ENCODE peak calls at places on chromosome 22, in five cellular contexts. Y is CD8-positive, alpha-beta T cell; Z is fibroblast of mammary gland; T is HCT116; O is lung. M is an unnamed sample.

GRCh38 chr22:50102946-50103345 is 13.1 kb downstream of the MOV10L1 start:
- DNase-seq in O (no peak), T (peak), Y (no peak), Z (no peak), M (no peak)

GRCh38 chr22:27905638-27906037 is 13.4 kb downstream of the PITPNB start:
- DNase-seq in Z (peak), Y (no peak), O (no peak), T (no peak), M (no peak)

GRCh38 chr22:50276143-50276542 is 6.0 kb upstream of the MAPK11 start:
- DNase-seq in T (no peak), O (peak), Z (peak), Y (no peak), M (peak)

GRCh38 chr22:45105281-45105700 is 58.4 kb upstream of the NUP50 start:
- DNase-seq in Y (no peak), Z (peak), O (no peak), T (no peak), M (no peak)

GRCh38 chr22:50253046-50253580 is 2.0 kb upstream of the HDAC10 start:
- DNase-seq in Y (no peak), O (no peak), Z (no peak), T (no peak), M (no peak)

GRCh38 chr22:41555325-41555724 is 5.5 kb upstream of the CSDC2 start:
- DNase-seq in O (no peak), T (no peak), Y (no peak), Z (no peak), M (no peak)

GRCh38 chr22:17792854-17793434 is 18.7 kb upstream of the BID start:
- DNase-seq in T (no peak), Z (no peak), O (no peak), Y (no peak), M (no peak)

GRCh38 chr22:46674367-46674781 is 54.2 kb downstream of the GRAMD4 start:
- DNase-seq in Z (no peak), Y (peak), T (no peak), O (peak), M (no peak)

GRCh38 chr22:23519442-23520177 is 60.5 kb downstream of the IGLL1 start:
- DNase-seq in O (no peak), Z (no peak), Y (no peak), T (no peak), M (no peak)

GRCh38 chr22:46854125-46854870 is 91.8 kb downstream of the TBC1D22A start:
- DNase-seq in O (peak), T (no peak), Z (no peak), Y (no peak), M (no peak)

GRCh38 chr22:41048791-41049717 is 43.3 kb upstream of the EP300 start:
- DNase-seq in Y (no peak), O (peak), T (no peak), Z (peak), M (peak)

GRCh38 chr22:32237021-32237420 is 18.1 kb downstream of the SLC5A4 start:
- DNase-seq in Z (no peak), O (no peak), T (no peak), Y (no peak), M (no peak)

GRCh38 chr22:45468872-45469572 is 33.7 kb upstream of the FBLN1 start:
- DNase-seq in T (no peak), Z (peak), O (no peak), Y (no peak), M (peak)

GRCh38 chr22:49979587-49980264 is 19.2 kb downstream of the PIM3 start:
- DNase-seq in O (no peak), Y (no peak), Z (peak), T (no peak), M (peak)

GRCh38 chr22:44092636-44093220 is 68.6 kb downstream of the PARVB start:
- DNase-seq in O (no peak), Y (no peak), T (no peak), Z (no peak), M (no peak)

GRCh38 chr22:41833369-41834004 is 582 bp downstream of the SREBF2 start:
- DNase-seq in Y (peak), O (peak), T (no peak), Z (peak), M (peak)

GRCh38 chr22:48954781-48955311 is 872.8 kb downstream of the BRD1 start:
- DNase-seq in O (peak), Z (no peak), T (no peak), Y (no peak), M (no peak)

GRCh38 chr22:45036154-45036553 is 26.3 kb upstream of the PHF21B start:
- DNase-seq in Z (peak), O (no peak), Y (no peak), T (no peak), M (no peak)

GRCh38 chr22:46596819-46597218 is 23.4 kb upstream of the GRAMD4 start:
- DNase-seq in T (peak), Z (no peak), O (peak), Y (no peak), M (no peak)

GRCh38 chr22:44628856-44629255 is 73.1 kb upstream of the PRR5 start:
- DNase-seq in T (no peak), Z (no peak), O (no peak), Y (no peak), M (no peak)

GRCh38 chr22:18133452-18133851 is 16.5 kb upstream of the USP18 start:
- DNase-seq in T (no peak), Z (peak), O (no peak), Y (no peak), M (peak)

GRCh38 chr22:43862074-43862881 is at the start of gene SULT4A1:
- DNase-seq in O (no peak), Y (no peak), T (peak), Z (peak), M (peak)

GRCh38 chr22:40161182-40161581 is 16.5 kb upstream of the TNRC6B start:
- DNase-seq in Y (no peak), T (no peak), O (no peak), Z (no peak), M (no peak)

GRCh38 chr22:47928626-47929025 is 1166.2 kb downstream of the TBC1D22A start:
- DNase-seq in Y (no peak), T (no peak), Z (no peak), O (no peak), M (no peak)

GRCh38 chr22:49858827-49859226 is 5.2 kb downstream of the ZBED4 start:
- DNase-seq in Y (no peak), T (no peak), Z (no peak), O (no peak), M (no peak)

GRCh38 chr22:49024775-49025440 is 802.8 kb downstream of the BRD1 start:
- DNase-seq in Y (no peak), O (no peak), Z (no peak), T (no peak), M (no peak)

GRCh38 chr22:46063861-46064235 is 86.5 kb upstream of the PPARA start:
- DNase-seq in O (no peak), Z (peak), Y (no peak), T (no peak), M (no peak)

GRCh38 chr22:22397292-22397870 is 111.2 kb downstream of the ZNF280B start:
- DNase-seq in T (peak), Z (peak), O (no peak), Y (no peak), M (peak)

DNA sequence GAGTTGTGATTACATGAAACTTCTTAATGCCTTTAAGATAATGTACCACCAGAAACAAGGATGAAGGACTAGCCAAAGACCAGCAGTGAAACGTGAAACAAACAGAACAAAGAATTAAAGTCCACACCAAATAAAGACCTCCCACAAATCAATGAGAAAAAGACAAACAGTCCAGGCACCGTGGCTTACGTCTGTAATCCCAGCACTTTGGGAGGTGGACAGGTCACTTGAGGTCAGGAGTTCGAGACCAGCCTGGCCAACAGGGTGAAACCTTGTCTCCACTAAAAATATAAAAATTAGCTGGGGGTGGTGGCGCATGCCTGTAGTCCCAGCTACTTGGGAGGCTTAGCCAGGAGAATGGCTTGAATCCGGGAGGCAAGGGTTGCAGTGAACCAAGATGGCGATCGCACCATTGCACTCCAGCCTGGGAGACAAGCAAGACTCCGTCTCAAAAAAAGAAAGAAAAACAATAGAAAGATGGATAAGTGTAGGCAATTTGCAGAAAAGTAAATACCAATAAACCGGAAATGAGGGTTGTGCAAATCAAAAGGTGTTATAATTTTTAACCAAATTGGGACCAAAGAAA is 167.8 kb upstream of the GRK3 start:
- DNase-seq in T (no peak), O (no peak), Z (no peak), Y (no peak), M (no peak)
- H3K4me3 ChIP-seq in T (no peak), O (no peak), Z (no peak), Y (no peak), M (no peak)

GRCh38 chr22:38845368-38845740 is 1.5 kb upstream of the NPTXR start:
- DNase-seq in Y (no peak), O (no peak), Z (no peak), T (no peak), M (no peak)

GRCh38 chr22:38844661-38845367 is 986 bp upstream of the NPTXR start:
- DNase-seq in T (no peak), Y (no peak), Z (no peak), O (no peak), M (peak)

GRCh38 chr22:38842512-38843200 is 1.2 kb downstream of the NPTXR start:
- DNase-seq in Z (no peak), Y (no peak), T (no peak), O (no peak), M (no peak)

GRCh38 chr22:38843201-38843715 is 570 bp downstream of the NPTXR start:
- DNase-seq in O (no peak), Z (peak), T (no peak), Y (peak), M (peak)

GRCh38 chr22:38843716-38844660 is at the start of gene NPTXR:
- DNase-seq in Y (no peak), Z (no peak), T (no peak), O (no peak), M (no peak)
- H3K4me3 ChIP-seq in Y (peak), Z (no peak), T (peak), O (peak), M (peak)

GRCh38 chr22:20573830-20574615 is 66.6 kb downstream of the MED15 start:
- DNase-seq in T (no peak), Y (no peak), Z (no peak), O (no peak), M (no peak)
- H3K4me3 ChIP-seq in T (no peak), Y (no peak), Z (no peak), O (no peak), M (no peak)

DNA sequence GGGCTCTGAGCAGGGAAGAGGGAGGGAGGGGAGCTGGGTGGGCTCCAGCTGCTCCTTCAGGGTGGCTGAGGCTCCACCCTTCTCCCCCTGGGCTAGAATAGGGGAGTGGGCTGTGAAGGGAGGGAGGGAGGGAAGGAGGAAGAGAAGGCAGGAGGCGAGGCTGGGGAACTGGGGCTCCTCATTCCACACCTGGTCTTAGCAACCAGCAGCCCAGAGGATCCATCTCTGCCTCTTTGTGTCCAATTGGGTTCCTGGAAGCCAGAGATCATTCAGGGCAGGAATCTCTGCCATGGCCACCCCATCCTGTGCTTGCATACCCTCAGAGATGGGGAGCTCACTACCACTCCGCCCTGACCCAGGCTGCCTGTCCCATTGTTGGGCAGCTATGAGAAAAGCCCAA is 7.7 kb downstream of the NCF4 start:
- DNase-seq in T (no peak), Y (no peak), O (no peak), Z (no peak), M (no peak)
- H3K4me3 ChIP-seq in T (no peak), Y (no peak), O (no peak), Z (no peak), M (no peak)

DNA sequence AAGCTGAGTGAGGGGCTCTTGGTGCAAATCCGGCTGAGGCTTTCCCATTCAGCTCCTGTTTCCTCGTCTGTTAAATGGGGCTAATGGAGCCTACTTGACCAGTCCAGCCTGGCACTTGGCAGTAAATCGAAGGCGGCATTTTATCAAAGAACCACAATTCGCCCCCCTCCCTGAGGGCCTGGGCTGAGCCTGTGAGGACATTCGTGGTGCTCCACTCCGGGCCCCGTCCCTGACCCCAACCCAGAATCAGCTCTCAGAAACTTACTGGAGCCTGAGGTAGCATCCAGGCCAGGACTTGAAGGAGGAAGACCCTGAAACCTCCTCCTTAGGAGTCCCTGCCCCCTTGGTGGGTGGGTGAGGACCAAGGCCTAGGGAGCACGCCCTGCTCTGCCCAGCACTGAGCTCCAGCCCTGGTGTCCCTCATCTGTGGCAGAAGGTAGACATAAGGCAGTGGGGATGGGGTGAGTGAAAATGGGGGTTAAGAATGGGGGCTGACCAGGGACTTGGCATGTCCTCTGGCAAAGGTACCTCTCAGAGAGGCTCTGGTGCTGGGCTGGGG is 2.1 kb upstream of the CASTOR1 start:
- DNase-seq in Z (no peak), O (no peak), Y (no peak), T (no peak), M (no peak)
- H3K4me3 ChIP-seq in Z (no peak), O (no peak), Y (no peak), T (no peak), M (no peak)

GRCh38 chr22:35301370-35301874 is 1.7 kb downstream of the TOM1 start:
- DNase-seq in T (no peak), Y (no peak), O (peak), Z (peak), M (peak)
- H3K4me3 ChIP-seq in T (no peak), Y (no peak), O (no peak), Z (peak), M (no peak)